ENCODE peak calls at places on chromosomes 12 and 14, in five cellular contexts. F is CD8-positive, alpha-beta T cell; J is A549; S is psoas muscle; T is uterus. B is an unnamed sample. For H3K9me3 and H3K4me1, the result is how much of the 10 kb centered on the place peaks cover.

GRCh38 chr12:16350682-16351081 is 3.2 kb downstream of the MGST1 start:
- DNase-seq in T (peak), S (peak), J (peak), F (no peak), B (peak)

GRCh38 chr12:57157588-57158173 is 10.3 kb upstream of the LRP1-AS start:
- DNase-seq in F (no peak), J (no peak), S (no peak), T (no peak), B (peak)

GRCh38 chr14:47715330-47715729 is 39.9 kb upstream of the MDGA2 start:
- DNase-seq in F (no peak), T (no peak), J (no peak), S (no peak), B (no peak)

GRCh38 chr14:96192049-96192448 is 12.6 kb upstream of the BDKRB2 start:
- DNase-seq in S (no peak), F (no peak), T (no peak), J (no peak), B (no peak)

GRCh38 chr14:74502236-74503019 is 8.9 kb downstream of the ISCA2 start:
- DNase-seq in J (peak), S (no peak), F (no peak), T (no peak), B (no peak)

GRCh38 chr12:42716521-42716920 is 127.0 kb upstream of the PRICKLE1 start:
- DNase-seq in S (peak), J (no peak), F (no peak), T (peak), B (no peak)

GRCh38 chr14:97036096-97036852 is 239.1 kb downstream of the VRK1 start:
- DNase-seq in J (no peak), F (no peak), S (no peak), T (no peak), B (no peak)

GRCh38 chr12:87413784-87414183 is 615.4 kb downstream of the C12orf50 start:
- DNase-seq in T (no peak), S (no peak), J (no peak), F (no peak), B (no peak)

GRCh38 chr12:96810057-96810456 is 97.0 kb upstream of the NEDD1 start:
- DNase-seq in F (no peak), J (no peak), T (no peak), S (no peak), B (no peak)

GRCh38 chr12:79643821-79644220 is 46.9 kb downstream of the PAWR start:
- DNase-seq in F (no peak), S (no peak), J (no peak), T (no peak), B (no peak)

GRCh38 chr14:104212206-104213095 is 74.1 kb downstream of the KIF26A start:
- DNase-seq in J (no peak), T (no peak), F (no peak), S (peak), B (no peak)

DNA sequence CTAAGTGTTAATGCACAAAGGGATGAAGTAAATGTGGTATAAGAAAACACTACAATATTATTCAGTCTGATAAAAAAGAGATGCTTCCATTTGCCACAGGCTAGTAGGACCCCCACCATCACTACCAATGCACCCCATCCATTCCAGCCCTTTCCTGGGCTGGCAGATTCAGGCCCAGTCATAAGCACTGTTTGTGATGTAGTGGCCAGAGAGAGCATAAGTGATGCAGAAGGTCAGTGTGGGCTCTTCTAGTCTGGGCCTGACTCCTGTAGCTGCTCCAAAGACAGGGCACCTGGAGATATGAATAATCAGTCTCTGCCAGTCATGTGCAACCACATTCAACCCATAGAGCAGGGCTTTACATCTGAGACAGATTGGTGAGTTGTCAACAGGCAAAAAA is 1294.7 kb downstream of the TMEM121 start:
- DNase-seq in F (no peak), T (no peak), S (no peak), J (no peak), B (no peak)
- H3K9me3 ChIP-seq in F (under half), T (under half), S (under half), J (under half), B (under half)

GRCh38 chr12:118052324-118053070 is 8.5 kb downstream of the WSB2 start:
- DNase-seq in S (peak), J (peak), F (no peak), T (peak), B (peak)

GRCh38 chr12:118053071-118053985 is 7.7 kb downstream of the WSB2 start:
- DNase-seq in S (no peak), F (no peak), T (no peak), J (no peak), B (no peak)

GRCh38 chr12:118046430-118046829 is 14.5 kb downstream of the WSB2 start:
- DNase-seq in F (no peak), T (no peak), S (no peak), J (no peak), B (no peak)

GRCh38 chr12:118055144-118055557 is 5.8 kb downstream of the WSB2 start:
- DNase-seq in S (peak), J (peak), T (peak), F (peak), B (no peak)

DNA sequence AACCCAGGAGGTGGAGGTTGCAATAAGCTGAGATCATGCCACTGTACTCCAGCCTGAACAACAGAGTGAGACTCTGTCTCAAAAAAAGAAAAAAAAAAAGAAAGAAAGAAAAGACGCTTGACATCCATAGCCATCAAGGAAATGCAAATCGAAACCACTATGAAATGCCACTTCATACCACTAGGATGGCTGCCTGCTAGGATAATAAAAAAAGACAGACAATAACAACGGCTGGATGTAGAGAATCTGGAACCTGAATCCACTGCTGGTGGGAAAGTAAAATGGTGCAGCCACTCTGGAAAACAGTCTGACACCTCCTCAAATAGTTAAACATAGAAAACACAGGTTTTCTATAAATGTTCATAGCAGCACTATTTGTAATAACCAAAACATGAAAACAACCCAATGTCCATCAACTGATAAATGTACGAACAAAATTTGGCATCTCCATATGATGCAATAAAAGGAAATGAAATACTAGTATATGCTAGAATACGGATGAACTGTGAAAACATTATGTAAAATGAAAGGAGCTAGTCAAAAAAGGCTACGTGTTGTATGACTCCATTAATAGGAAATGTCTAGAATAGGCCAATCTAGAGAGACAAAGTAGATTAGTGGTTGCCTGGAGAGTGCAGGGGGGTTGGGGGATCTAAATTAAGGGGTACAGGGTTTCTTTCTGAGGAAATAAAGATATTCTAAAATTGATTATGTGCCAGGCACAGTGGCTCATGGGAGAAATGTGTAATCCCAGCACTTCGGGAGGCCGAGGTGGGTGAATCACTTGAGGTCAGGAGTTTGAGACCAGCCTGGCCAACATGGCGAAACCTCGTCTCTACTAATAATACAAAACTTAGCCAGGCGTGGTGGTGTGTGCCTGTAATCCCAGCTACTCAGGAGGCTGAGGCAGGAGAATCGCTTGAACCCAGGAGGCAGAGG is 9.7 kb downstream of the WSB2 start:
- DNase-seq in J (no peak), S (no peak), T (no peak), F (no peak), B (no peak)
- TF ChIP-seq CTCF in J (no peak), S (no peak), T (no peak), F (no peak), B (no peak)

DNA sequence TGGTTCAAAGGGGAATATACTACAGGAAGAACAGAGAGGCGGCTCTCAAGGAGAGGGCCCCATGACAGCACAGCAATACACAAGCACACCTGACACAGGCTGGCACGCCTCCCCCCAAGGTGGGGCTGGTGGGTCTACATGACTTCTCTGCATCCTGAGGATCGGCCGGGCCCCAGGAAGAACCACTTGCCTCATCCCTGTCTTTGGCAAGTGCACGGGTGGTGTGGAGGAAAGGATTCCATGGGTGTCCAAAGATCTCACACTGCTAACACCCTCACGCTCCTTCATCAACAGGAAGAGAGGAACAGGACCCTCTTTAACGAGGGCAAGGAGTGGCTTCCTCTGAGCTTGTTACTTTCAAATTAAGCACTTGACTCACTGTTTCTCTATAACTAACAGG is 7.3 kb downstream of the VAMP1 start:
- DNase-seq in T (no peak), S (no peak), J (no peak), F (no peak), B (peak)
- H3K4me1 ChIP-seq in T (under half), S (under half), J (under half), F (half or more), B (under half)

DNA sequence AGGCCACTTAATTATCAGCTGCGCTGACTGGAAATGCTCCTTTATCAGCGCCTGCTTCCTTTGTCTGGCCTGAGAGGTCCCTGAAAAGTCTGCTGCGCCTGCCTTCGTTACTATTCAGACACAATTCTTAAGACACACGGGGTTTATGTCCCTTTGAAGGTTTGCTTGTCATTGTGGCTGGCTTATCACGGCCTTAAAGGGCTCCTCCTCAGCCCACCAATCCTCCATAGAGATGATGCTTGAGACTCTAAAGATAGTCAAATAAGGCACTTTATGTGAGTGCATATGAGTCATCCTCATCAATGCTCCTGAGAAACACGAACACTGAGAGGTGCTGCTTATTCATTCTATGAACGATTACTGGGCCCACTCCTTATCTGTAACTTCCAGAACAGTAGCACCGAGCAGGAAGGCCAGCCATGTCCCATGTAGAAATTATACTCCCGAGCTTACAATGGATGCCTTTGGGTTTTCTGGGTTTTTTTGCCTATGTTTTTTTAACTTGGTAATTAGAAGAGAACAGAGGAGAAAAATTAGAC is 1268.2 kb upstream of the TMEM132C start:
- DNase-seq in S (no peak), J (no peak), T (no peak), F (no peak), B (no peak)
- H3K9me3 ChIP-seq in S (under half), J (under half), T (under half), F (under half), B (under half)

B was measured in upper lobe of right lung.